ENCODE peak calls at places on chromosomes 7 and 10, in seven cellular contexts. One of them, this sample, is unnamed.

GRCh38 chr10:104937528-104937927 is 296.4 kb downstream of the SORCS3 start:
- DNase-seq in LoVo: peak; percentile 60
- DNase-seq in Caki2: peak; percentile 93
- DNase-seq in Kasumi-1: no peak
- DNase-seq in NCI-H1092: no peak
- DNase-seq in naive thymus-derived CD8-positive, alpha-beta T cell: no peak
- DNase-seq in activated naive CD4-positive, alpha-beta T cell treated with anti-CD3 and anti-CD28 coated beads for 36 hours: peak; percentile 7
- DNase-seq in this sample: no peak

GRCh38 chr7:92366730-92367129 is 80.6 kb upstream of the GATAD1 start:
- DNase-seq in NCI-H1092: no peak
- DNase-seq in naive thymus-derived CD8-positive, alpha-beta T cell: no peak
- DNase-seq in activated naive CD4-positive, alpha-beta T cell treated with anti-CD3 and anti-CD28 coated beads for 36 hours: no peak
- DNase-seq in LoVo: no peak
- DNase-seq in Caki2: no peak
- DNase-seq in Kasumi-1: no peak
- DNase-seq in this sample: no peak

GRCh38 chr10:110212119-110213006 is 5.0 kb downstream of the MXI1 start:
- DNase-seq in activated naive CD4-positive, alpha-beta T cell treated with anti-CD3 and anti-CD28 coated beads for 36 hours: peak; percentile 73
- DNase-seq in NCI-H1092: no peak
- DNase-seq in Kasumi-1: peak; percentile 83
- DNase-seq in naive thymus-derived CD8-positive, alpha-beta T cell: peak; percentile 34
- DNase-seq in Caki2: no peak
- DNase-seq in LoVo: peak; percentile 18
- DNase-seq in this sample: peak; percentile 46

GRCh38 chr10:24360286-24361127 is 151.6 kb downstream of the KIAA1217 start:
- DNase-seq in Caki2: peak; percentile 37
- DNase-seq in NCI-H1092: no peak
- DNase-seq in LoVo: peak; percentile 32
- DNase-seq in naive thymus-derived CD8-positive, alpha-beta T cell: no peak
- DNase-seq in Kasumi-1: peak; percentile 68
- DNase-seq in activated naive CD4-positive, alpha-beta T cell treated with anti-CD3 and anti-CD28 coated beads for 36 hours: peak; percentile 74
- DNase-seq in this sample: peak; percentile 60

GRCh38 chr10:82668266-82668665 is 793.3 kb downstream of the NRG3 start:
- DNase-seq in naive thymus-derived CD8-positive, alpha-beta T cell: no peak
- DNase-seq in NCI-H1092: no peak
- DNase-seq in LoVo: no peak
- DNase-seq in Kasumi-1: no peak
- DNase-seq in activated naive CD4-positive, alpha-beta T cell treated with anti-CD3 and anti-CD28 coated beads for 36 hours: no peak
- DNase-seq in Caki2: no peak
- DNase-seq in this sample: no peak

GRCh38 chr7:157426463-157427301 is 89.9 kb downstream of the DNAJB6 start:
- DNase-seq in naive thymus-derived CD8-positive, alpha-beta T cell: no peak
- DNase-seq in Kasumi-1: no peak
- DNase-seq in Caki2: no peak
- DNase-seq in LoVo: no peak
- DNase-seq in activated naive CD4-positive, alpha-beta T cell treated with anti-CD3 and anti-CD28 coated beads for 36 hours: no peak
- DNase-seq in NCI-H1092: no peak
- DNase-seq in this sample: no peak

GRCh38 chr7:50622821-50623220 is 57.6 kb upstream of the DDC start:
- DNase-seq in naive thymus-derived CD8-positive, alpha-beta T cell: no peak
- DNase-seq in activated naive CD4-positive, alpha-beta T cell treated with anti-CD3 and anti-CD28 coated beads for 36 hours: no peak
- DNase-seq in NCI-H1092: no peak
- DNase-seq in Caki2: no peak
- DNase-seq in LoVo: no peak
- DNase-seq in Kasumi-1: no peak
- DNase-seq in this sample: no peak

GRCh38 chr10:97292097-97292861 is at the start of gene ARHGAP19:
- DNase-seq in Caki2: peak; percentile 99
- DNase-seq in LoVo: peak; percentile 96
- DNase-seq in activated naive CD4-positive, alpha-beta T cell treated with anti-CD3 and anti-CD28 coated beads for 36 hours: peak; percentile 98
- DNase-seq in Kasumi-1: peak; percentile 100
- DNase-seq in naive thymus-derived CD8-positive, alpha-beta T cell: peak; percentile 92
- DNase-seq in NCI-H1092: peak; percentile 96
- DNase-seq in this sample: peak; percentile 96